ENCODE peak calls at places on chromosomes 4 and X, in nine cellular contexts. One of them, this sample, is unnamed.

GRCh38 chr4:53908661-53909078 is 155.7 kb downstream of the CHIC2 start:
- DNase-seq in endothelial cell of umbilical vein: peak
- DNase-seq in spleen: no peak
- DNase-seq in Panc1: peak
- DNase-seq in HL-60: no peak
- DNase-seq in HepG2: peak
- DNase-seq in transverse colon: peak
- DNase-seq in GM23338: peak
- DNase-seq in sigmoid colon: peak
- DNase-seq in this sample: peak

GRCh38 chrX:44225667-44226066 is 117.8 kb downstream of the EFHC2 start:
- DNase-seq in endothelial cell of umbilical vein: no peak
- DNase-seq in spleen: no peak
- DNase-seq in Panc1: no peak
- DNase-seq in HL-60: no peak
- DNase-seq in HepG2: no peak
- DNase-seq in transverse colon: no peak
- DNase-seq in GM23338: no peak
- DNase-seq in sigmoid colon: no peak
- DNase-seq in this sample: no peak

GRCh38 chr4:33262809-33263208 is 2542.6 kb downstream of the PCDH7 start:
- DNase-seq in endothelial cell of umbilical vein: no peak
- DNase-seq in spleen: no peak
- DNase-seq in Panc1: no peak
- DNase-seq in HL-60: no peak
- DNase-seq in HepG2: no peak
- DNase-seq in transverse colon: no peak
- DNase-seq in GM23338: no peak
- DNase-seq in sigmoid colon: no peak
- DNase-seq in this sample: no peak

GRCh38 chrX:26927419-26927818 is 535.7 kb downstream of the PPP4R3C start:
- DNase-seq in endothelial cell of umbilical vein: no peak
- DNase-seq in spleen: no peak
- DNase-seq in Panc1: no peak
- DNase-seq in HL-60: no peak
- DNase-seq in HepG2: no peak
- DNase-seq in transverse colon: no peak
- DNase-seq in GM23338: no peak
- DNase-seq in sigmoid colon: no peak
- DNase-seq in this sample: no peak

GRCh38 chr4:17721496-17722360 is 59.7 kb downstream of the FAM184B start:
- DNase-seq in endothelial cell of umbilical vein: no peak
- DNase-seq in spleen: no peak
- DNase-seq in Panc1: no peak
- DNase-seq in HL-60: no peak
- DNase-seq in HepG2: no peak
- DNase-seq in transverse colon: no peak
- DNase-seq in GM23338: no peak
- DNase-seq in sigmoid colon: no peak
- DNase-seq in this sample: no peak

GRCh38 chrX:137031517-137032377 is 2.0 kb downstream of the GPR101 start:
- DNase-seq in endothelial cell of umbilical vein: peak
- DNase-seq in spleen: no peak
- DNase-seq in Panc1: no peak
- DNase-seq in HL-60: peak
- DNase-seq in HepG2: no peak
- DNase-seq in transverse colon: peak
- DNase-seq in GM23338: peak
- DNase-seq in sigmoid colon: no peak
- DNase-seq in this sample: peak

GRCh38 chr4:54449999-54450398 is 207.8 kb upstream of the KIT start:
- DNase-seq in endothelial cell of umbilical vein: no peak
- DNase-seq in spleen: no peak
- DNase-seq in Panc1: no peak
- DNase-seq in HL-60: no peak
- DNase-seq in HepG2: no peak
- DNase-seq in transverse colon: no peak
- DNase-seq in GM23338: no peak
- DNase-seq in sigmoid colon: no peak
- DNase-seq in this sample: no peak

GRCh38 chr4:143406523-143406922 is 69.8 kb downstream of the GAB1 start:
- DNase-seq in endothelial cell of umbilical vein: peak
- DNase-seq in spleen: no peak
- DNase-seq in Panc1: no peak
- DNase-seq in HL-60: no peak
- DNase-seq in HepG2: peak
- DNase-seq in transverse colon: peak
- DNase-seq in GM23338: no peak
- DNase-seq in sigmoid colon: peak
- DNase-seq in this sample: no peak

GRCh38 chr4:183458005-183458404 is 13.6 kb downstream of the CDKN2AIP start:
- DNase-seq in endothelial cell of umbilical vein: no peak
- DNase-seq in spleen: no peak
- DNase-seq in Panc1: no peak
- DNase-seq in HL-60: no peak
- DNase-seq in HepG2: no peak
- DNase-seq in transverse colon: no peak
- DNase-seq in GM23338: no peak
- DNase-seq in sigmoid colon: no peak
- DNase-seq in this sample: no peak

GRCh38 chr4:142840516-142841123 is 5.5 kb downstream of the INPP4B start:
- DNase-seq in endothelial cell of umbilical vein: peak
- DNase-seq in spleen: no peak
- DNase-seq in Panc1: no peak
- DNase-seq in HL-60: no peak
- DNase-seq in HepG2: peak
- DNase-seq in transverse colon: no peak
- DNase-seq in GM23338: peak
- DNase-seq in sigmoid colon: no peak
- DNase-seq in this sample: peak

GRCh38 chr4:122842984-122843531 is 16.4 kb downstream of the FGF2 start:
- DNase-seq in endothelial cell of umbilical vein: no peak
- DNase-seq in spleen: no peak
- DNase-seq in Panc1: no peak
- DNase-seq in HL-60: no peak
- DNase-seq in HepG2: no peak
- DNase-seq in transverse colon: peak
- DNase-seq in GM23338: no peak
- DNase-seq in sigmoid colon: peak
- DNase-seq in this sample: peak

GRCh38 chrX:48957477-48957826 is at the start of gene OTUD5:
- DNase-seq in endothelial cell of umbilical vein: no peak
- DNase-seq in spleen: peak
- DNase-seq in Panc1: no peak
- DNase-seq in HL-60: no peak
- DNase-seq in HepG2: peak
- DNase-seq in transverse colon: no peak
- DNase-seq in GM23338: peak
- DNase-seq in sigmoid colon: no peak
- DNase-seq in this sample: peak

DNA sequence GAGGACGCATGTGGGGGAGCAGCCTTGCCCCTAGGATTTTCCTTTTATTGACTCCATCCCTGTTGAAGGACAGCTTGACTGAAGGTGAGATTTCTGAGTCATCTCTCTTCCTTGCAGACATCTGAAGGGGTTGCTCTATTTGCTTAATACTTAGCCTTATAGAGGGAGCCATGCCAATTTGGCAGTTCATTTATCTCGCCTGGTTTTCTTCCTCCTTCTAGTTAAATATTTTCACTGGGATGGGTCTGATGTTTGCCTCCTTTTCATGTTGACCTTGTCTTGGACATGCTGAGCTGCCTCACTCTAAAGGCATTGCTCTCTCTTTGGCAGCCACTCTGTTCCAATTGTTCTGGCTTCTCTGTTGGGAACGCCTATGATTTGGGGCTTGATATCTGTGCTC is 151.0 kb upstream of the PSAPL1 start:
- DNase-seq in endothelial cell of umbilical vein: no peak
- DNase-seq in spleen: no peak
- DNase-seq in Panc1: no peak
- DNase-seq in HL-60: no peak
- DNase-seq in HepG2: no peak
- DNase-seq in transverse colon: no peak
- DNase-seq in GM23338: no peak
- DNase-seq in sigmoid colon: no peak
- DNase-seq in this sample: no peak
- TF ChIP-seq POLR2AphosphoS5 in endothelial cell of umbilical vein: no peak
- TF ChIP-seq POLR2AphosphoS5 in spleen: no peak
- TF ChIP-seq POLR2AphosphoS5 in Panc1: no peak
- TF ChIP-seq POLR2AphosphoS5 in HL-60: no peak
- TF ChIP-seq POLR2AphosphoS5 in HepG2: no peak
- TF ChIP-seq POLR2AphosphoS5 in transverse colon: no peak
- TF ChIP-seq POLR2AphosphoS5 in GM23338: no peak
- TF ChIP-seq POLR2AphosphoS5 in sigmoid colon: no peak
- TF ChIP-seq POLR2AphosphoS5 in this sample: no peak

GRCh38 chr4:56217383-56217890 is 169.9 kb downstream of the AASDH start:
- DNase-seq in endothelial cell of umbilical vein: no peak
- DNase-seq in spleen: no peak
- DNase-seq in Panc1: no peak
- DNase-seq in HL-60: no peak
- DNase-seq in HepG2: peak
- DNase-seq in transverse colon: no peak
- DNase-seq in GM23338: no peak
- DNase-seq in sigmoid colon: no peak
- DNase-seq in this sample: no peak

GRCh38 chr4:56215901-56216300 is 171.4 kb downstream of the AASDH start:
- DNase-seq in endothelial cell of umbilical vein: peak
- DNase-seq in spleen: no peak
- DNase-seq in Panc1: no peak
- DNase-seq in HL-60: no peak
- DNase-seq in HepG2: no peak
- DNase-seq in transverse colon: peak
- DNase-seq in GM23338: peak
- DNase-seq in sigmoid colon: no peak
- DNase-seq in this sample: peak

GRCh38 chr4:56213543-56213942 is 173.7 kb downstream of the AASDH start:
- DNase-seq in endothelial cell of umbilical vein: no peak
- DNase-seq in spleen: no peak
- DNase-seq in Panc1: no peak
- DNase-seq in HL-60: no peak
- DNase-seq in HepG2: no peak
- DNase-seq in transverse colon: no peak
- DNase-seq in GM23338: no peak
- DNase-seq in sigmoid colon: no peak
- DNase-seq in this sample: no peak

GRCh38 chr4:56212774-56213173 is 174.5 kb downstream of the AASDH start:
- DNase-seq in endothelial cell of umbilical vein: no peak
- DNase-seq in spleen: no peak
- DNase-seq in Panc1: no peak
- DNase-seq in HL-60: no peak
- DNase-seq in HepG2: no peak
- DNase-seq in transverse colon: no peak
- DNase-seq in GM23338: no peak
- DNase-seq in sigmoid colon: no peak
- DNase-seq in this sample: no peak

GRCh38 chr4:56215138-56215793 is 172.0 kb downstream of the AASDH start:
- DNase-seq in endothelial cell of umbilical vein: no peak
- DNase-seq in spleen: no peak
- DNase-seq in Panc1: no peak
- DNase-seq in HL-60: no peak
- DNase-seq in HepG2: peak
- DNase-seq in transverse colon: no peak
- DNase-seq in GM23338: no peak
- DNase-seq in sigmoid colon: no peak
- DNase-seq in this sample: no peak
- TF ChIP-seq POLR2AphosphoS5 in endothelial cell of umbilical vein: no peak
- TF ChIP-seq POLR2AphosphoS5 in spleen: no peak
- TF ChIP-seq POLR2AphosphoS5 in Panc1: no peak
- TF ChIP-seq POLR2AphosphoS5 in HL-60: no peak
- TF ChIP-seq POLR2AphosphoS5 in HepG2: no peak
- TF ChIP-seq POLR2AphosphoS5 in transverse colon: no peak
- TF ChIP-seq POLR2AphosphoS5 in GM23338: no peak
- TF ChIP-seq POLR2AphosphoS5 in sigmoid colon: no peak
- TF ChIP-seq POLR2AphosphoS5 in this sample: no peak

GRCh38 chrX:150205011-150205410 is 158.1 kb upstream of the MAMLD1 start:
- DNase-seq in endothelial cell of umbilical vein: no peak
- DNase-seq in spleen: peak
- DNase-seq in Panc1: no peak
- DNase-seq in HL-60: no peak
- DNase-seq in HepG2: no peak
- DNase-seq in transverse colon: no peak
- DNase-seq in GM23338: peak
- DNase-seq in sigmoid colon: no peak
- DNase-seq in this sample: peak
- TF ChIP-seq POLR2AphosphoS5 in endothelial cell of umbilical vein: no peak
- TF ChIP-seq POLR2AphosphoS5 in spleen: no peak
- TF ChIP-seq POLR2AphosphoS5 in Panc1: no peak
- TF ChIP-seq POLR2AphosphoS5 in HL-60: no peak
- TF ChIP-seq POLR2AphosphoS5 in HepG2: no peak
- TF ChIP-seq POLR2AphosphoS5 in transverse colon: no peak
- TF ChIP-seq POLR2AphosphoS5 in GM23338: no peak
- TF ChIP-seq POLR2AphosphoS5 in sigmoid colon: peak
- TF ChIP-seq POLR2AphosphoS5 in this sample: no peak

GRCh38 chr4:133920236-133920635 is 281.4 kb downstream of the PABPC4L start:
- DNase-seq in endothelial cell of umbilical vein: no peak
- DNase-seq in spleen: no peak
- DNase-seq in Panc1: no peak
- DNase-seq in HL-60: no peak
- DNase-seq in HepG2: no peak
- DNase-seq in transverse colon: no peak
- DNase-seq in GM23338: no peak
- DNase-seq in sigmoid colon: no peak
- DNase-seq in this sample: no peak
- TF ChIP-seq POLR2AphosphoS5 in endothelial cell of umbilical vein: no peak
- TF ChIP-seq POLR2AphosphoS5 in spleen: no peak
- TF ChIP-seq POLR2AphosphoS5 in Panc1: no peak
- TF ChIP-seq POLR2AphosphoS5 in HL-60: no peak
- TF ChIP-seq POLR2AphosphoS5 in HepG2: no peak
- TF ChIP-seq POLR2AphosphoS5 in transverse colon: no peak
- TF ChIP-seq POLR2AphosphoS5 in GM23338: no peak
- TF ChIP-seq POLR2AphosphoS5 in sigmoid colon: no peak
- TF ChIP-seq POLR2AphosphoS5 in this sample: no peak

GRCh38 chr4:168605411-168605810 is 108.6 kb downstream of the PALLD start:
- DNase-seq in endothelial cell of umbilical vein: peak
- DNase-seq in spleen: no peak
- DNase-seq in Panc1: no peak
- DNase-seq in HL-60: no peak
- DNase-seq in HepG2: no peak
- DNase-seq in transverse colon: no peak
- DNase-seq in GM23338: no peak
- DNase-seq in sigmoid colon: no peak
- DNase-seq in this sample: no peak

GRCh38 chr4:168607215-168607614 is 110.4 kb downstream of the PALLD start:
- DNase-seq in endothelial cell of umbilical vein: no peak
- DNase-seq in spleen: no peak
- DNase-seq in Panc1: no peak
- DNase-seq in HL-60: no peak
- DNase-seq in HepG2: no peak
- DNase-seq in transverse colon: no peak
- DNase-seq in GM23338: no peak
- DNase-seq in sigmoid colon: no peak
- DNase-seq in this sample: no peak

GRCh38 chr4:168609369-168609768 is 112.5 kb downstream of the PALLD start:
- DNase-seq in endothelial cell of umbilical vein: no peak
- DNase-seq in spleen: no peak
- DNase-seq in Panc1: no peak
- DNase-seq in HL-60: no peak
- DNase-seq in HepG2: no peak
- DNase-seq in transverse colon: no peak
- DNase-seq in GM23338: no peak
- DNase-seq in sigmoid colon: no peak
- DNase-seq in this sample: no peak

GRCh38 chr4:168610911-168611530 is 114.2 kb downstream of the PALLD start:
- DNase-seq in endothelial cell of umbilical vein: no peak
- DNase-seq in spleen: no peak
- DNase-seq in Panc1: no peak
- DNase-seq in HL-60: no peak
- DNase-seq in HepG2: no peak
- DNase-seq in transverse colon: no peak
- DNase-seq in GM23338: no peak
- DNase-seq in sigmoid colon: no peak
- DNase-seq in this sample: no peak

GRCh38 chr4:168608771-168609170 is 111.9 kb downstream of the PALLD start:
- DNase-seq in endothelial cell of umbilical vein: no peak
- DNase-seq in spleen: no peak
- DNase-seq in Panc1: no peak
- DNase-seq in HL-60: no peak
- DNase-seq in HepG2: no peak
- DNase-seq in transverse colon: no peak
- DNase-seq in GM23338: no peak
- DNase-seq in sigmoid colon: no peak
- DNase-seq in this sample: no peak
- TF ChIP-seq POLR2AphosphoS5 in endothelial cell of umbilical vein: no peak
- TF ChIP-seq POLR2AphosphoS5 in spleen: no peak
- TF ChIP-seq POLR2AphosphoS5 in Panc1: no peak
- TF ChIP-seq POLR2AphosphoS5 in HL-60: no peak
- TF ChIP-seq POLR2AphosphoS5 in HepG2: no peak
- TF ChIP-seq POLR2AphosphoS5 in transverse colon: no peak
- TF ChIP-seq POLR2AphosphoS5 in GM23338: no peak
- TF ChIP-seq POLR2AphosphoS5 in sigmoid colon: no peak
- TF ChIP-seq POLR2AphosphoS5 in this sample: no peak